ENCODE peak calls at places on chromosomes 12 and 14, in six cellular contexts. Z is HAP-1, Y is upper lobe of left lung, I is GM23338, O is heart left ventricle, U is thyroid gland. F is an unnamed sample. For H3K4me1, the result is how much of the 10 kb centered on the place peaks cover.

GRCh38 chr12:107400686-107401447 is 284.7 kb upstream of the PWP1 start:
- DNase-seq in Z (no peak), Y (no peak), I (no peak), O (no peak), U (no peak), F (no peak)

GRCh38 chr14:49959822-49960408 is 67.0 kb downstream of the ARF6 start:
- DNase-seq in Z (no peak), Y (no peak), I (no peak), O (no peak), U (peak), F (no peak)

GRCh38 chr12:50579757-50580267 is 75.0 kb downstream of the DIP2B start:
- DNase-seq in Z (no peak), Y (no peak), I (no peak), O (no peak), U (no peak), F (no peak)

GRCh38 chr14:46368275-46368674 is 283.3 kb downstream of the RPL10L start:
- DNase-seq in Z (no peak), Y (no peak), I (no peak), O (no peak), U (no peak), F (no peak)

GRCh38 chr12:10736460-10736859 is 13.3 kb upstream of the YBX3 start:
- DNase-seq in Z (no peak), Y (no peak), I (no peak), O (no peak), U (no peak), F (no peak)

GRCh38 chr14:97306785-97307246 is 509.6 kb downstream of the VRK1 start:
- DNase-seq in Z (no peak), Y (no peak), I (no peak), O (no peak), U (no peak), F (no peak)

GRCh38 chr12:54164402-54165145 is 24.2 kb downstream of the SMUG1 start:
- DNase-seq in Z (peak), Y (no peak), I (peak), O (no peak), U (peak), F (no peak)

GRCh38 chr12:10457760-10458159 is 4.6 kb upstream of the KLRC1 start:
- DNase-seq in Z (no peak), Y (no peak), I (peak), O (no peak), U (no peak), F (peak)

GRCh38 chr14:78608998-78609787 is 439.0 kb downstream of the NRXN3 start:
- DNase-seq in Z (no peak), Y (no peak), I (no peak), O (no peak), U (no peak), F (no peak)

GRCh38 chr14:95522116-95522515 is 5.7 kb upstream of the SYNE3 start:
- DNase-seq in Z (no peak), Y (no peak), I (no peak), O (peak), U (no peak), F (no peak)

GRCh38 chr14:20400965-20401593 is 12.2 kb downstream of the TEP1 start:
- DNase-seq in Z (no peak), Y (no peak), I (no peak), O (no peak), U (no peak), F (no peak)

GRCh38 chr12:48978291-48978740 is at the start of gene WNT1:
- DNase-seq in Z (no peak), Y (peak), I (no peak), O (no peak), U (no peak), F (no peak)

GRCh38 chr14:100078997-100079561 is 13.9 kb downstream of the EVL start:
- DNase-seq in Z (no peak), Y (no peak), I (peak), O (no peak), U (no peak), F (no peak)

GRCh38 chr12:74514098-74514872 is 23.4 kb upstream of the ATXN7L3B start:
- DNase-seq in Z (no peak), Y (peak), I (no peak), O (no peak), U (no peak), F (no peak)

GRCh38 chr12:49808686-49809368 is 19.4 kb downstream of the NCKAP5L start:
- DNase-seq in Z (no peak), Y (no peak), I (peak), O (peak), U (peak), F (no peak)

DNA sequence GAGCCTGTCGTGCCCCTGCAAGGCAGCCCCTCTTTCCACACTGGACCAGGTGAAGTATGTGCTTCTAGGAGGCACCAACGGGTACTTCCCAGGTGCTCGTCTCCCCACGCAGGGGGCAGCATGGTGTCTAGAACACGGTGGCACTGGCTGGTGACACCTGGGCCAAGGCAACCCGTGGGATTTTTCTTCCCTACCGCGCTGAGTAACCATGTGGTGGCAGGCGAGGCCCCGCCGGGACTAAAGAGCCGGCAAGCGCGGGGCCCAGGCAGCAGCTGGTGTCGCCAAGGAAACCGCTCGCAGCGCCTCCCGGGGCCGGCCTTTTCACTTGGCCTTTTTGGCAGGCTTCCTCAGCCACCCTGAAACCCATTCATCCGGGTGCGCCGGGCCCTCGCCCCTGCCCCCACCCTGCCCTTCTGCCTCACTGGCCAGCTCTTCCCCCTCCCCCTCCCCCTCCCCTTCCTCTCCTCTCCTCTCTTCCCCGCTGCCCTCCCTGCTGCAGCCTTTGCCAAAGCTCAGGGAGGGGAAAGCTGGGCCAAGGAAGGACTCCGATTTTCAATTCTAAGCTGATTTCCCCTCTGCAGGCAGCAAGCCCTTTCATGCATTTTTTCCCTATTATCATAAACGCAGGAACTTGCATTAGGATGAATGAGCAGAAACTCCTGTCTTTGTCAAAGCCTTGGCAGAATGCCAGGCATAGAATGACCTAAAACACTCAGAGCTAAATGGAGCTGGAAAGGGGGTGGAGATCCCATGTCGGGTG is 81.2 kb downstream of the IRF2BPL start:
- DNase-seq in Z (peak), Y (peak), I (peak), O (peak), U (peak), F (no peak)
- H3K4me3 ChIP-seq in Z (no peak), Y (no peak), I (peak), O (no peak), U (no peak), F (no peak)

DNA sequence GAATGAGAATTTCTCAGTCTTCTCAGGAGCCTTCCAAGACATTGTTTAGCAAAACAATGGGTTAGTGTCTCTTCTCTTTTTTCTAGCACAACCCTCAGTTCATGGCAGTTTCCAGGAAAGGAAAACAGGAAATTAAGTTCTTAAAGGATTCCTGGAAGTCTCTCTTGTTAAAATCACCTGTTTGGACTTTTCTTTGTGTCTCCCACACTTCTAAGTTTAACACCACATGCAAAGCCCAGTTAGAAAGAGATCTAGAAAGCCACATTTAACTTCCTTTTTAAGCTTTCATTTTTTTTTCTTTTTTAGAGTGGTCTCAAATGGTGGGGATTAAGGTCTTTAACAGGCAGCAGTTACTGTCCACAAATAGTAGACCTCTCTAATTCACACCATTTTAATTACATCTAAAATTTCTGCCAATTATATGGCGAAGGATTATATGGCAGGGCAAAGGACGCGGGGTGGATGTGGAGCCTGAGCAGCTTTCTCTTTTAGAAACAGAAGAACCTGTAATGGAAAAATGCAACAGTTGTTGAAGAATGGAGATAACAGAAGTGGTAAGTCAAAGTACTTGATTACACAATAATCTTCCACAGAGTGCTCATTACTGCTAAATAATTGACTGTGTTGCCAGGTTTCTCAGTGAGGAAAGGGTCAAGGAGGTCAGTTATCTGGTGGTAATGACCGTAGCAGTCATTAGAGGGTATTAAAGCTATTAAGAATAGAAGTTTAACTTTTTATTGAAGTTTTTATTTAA is 298.6 kb downstream of the AKAP6 start:
- DNase-seq in Z (no peak), Y (no peak), I (no peak), O (no peak), U (no peak), F (no peak)
- H3K4me1 ChIP-seq in Z (under half), Y (under half), I (under half), O (under half), U (under half), F (under half)

DNA sequence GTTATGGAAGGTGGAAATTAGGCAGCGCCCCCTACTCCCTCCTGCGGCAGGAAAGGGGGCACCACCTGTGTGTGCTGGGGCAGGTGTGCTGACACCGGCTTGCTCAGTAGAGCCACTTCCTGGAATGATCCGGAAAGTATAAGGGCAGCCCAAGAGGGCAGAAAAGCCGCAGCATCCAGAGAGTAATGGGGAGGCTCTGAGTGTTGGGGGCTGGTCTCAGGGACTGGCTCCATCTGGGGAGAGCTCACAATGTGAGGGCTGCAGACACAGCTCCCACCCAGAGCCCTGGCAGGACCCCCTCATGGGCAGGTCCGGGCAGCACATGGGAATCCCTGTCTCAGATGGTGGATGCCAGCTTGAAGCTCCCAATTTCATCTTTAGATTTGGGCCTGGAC is 187.6 kb upstream of the C14orf180 start:
- DNase-seq in Z (no peak), Y (no peak), I (no peak), O (no peak), U (no peak), F (no peak)
- H3K4me3 ChIP-seq in Z (no peak), Y (no peak), I (no peak), O (no peak), U (no peak), F (no peak)

GRCh38 chr14:54652890-54653201 is 85.9 kb downstream of the SAMD4A start:
- DNase-seq in Z (no peak), Y (no peak), I (no peak), O (no peak), U (no peak), F (no peak)

GRCh38 chr14:54653764-54654469 is 87.0 kb downstream of the SAMD4A start:
- DNase-seq in Z (no peak), Y (no peak), I (no peak), O (peak), U (peak), F (no peak)

GRCh38 chr14:54651018-54651351 is 84.1 kb downstream of the SAMD4A start:
- DNase-seq in Z (no peak), Y (no peak), I (no peak), O (no peak), U (no peak), F (no peak)

GRCh38 chr14:54651649-54652048 is 84.7 kb downstream of the SAMD4A start:
- DNase-seq in Z (no peak), Y (no peak), I (no peak), O (no peak), U (no peak), F (no peak)

GRCh38 chr14:54652188-54652889 is 85.4 kb downstream of the SAMD4A start:
- DNase-seq in Z (peak), Y (no peak), I (peak), O (peak), U (peak), F (peak)
- H3K4me1 ChIP-seq in Z (under half), Y (half or more), I (under half), O (half or more), U (under half), F (under half)

GRCh38 chr14:104863923-104864266 is 1.2 kb upstream of the CEP170B start:
- DNase-seq in Z (no peak), Y (no peak), I (no peak), O (no peak), U (no peak), F (no peak)
- H3K4me3 ChIP-seq in Z (peak), Y (no peak), I (peak), O (no peak), U (peak), F (peak)

GRCh38 chr12:109716092-109716479 is 2.5 kb downstream of the FAM222A start:
- DNase-seq in Z (no peak), Y (no peak), I (no peak), O (no peak), U (no peak), F (no peak)

GRCh38 chr12:109714141-109714912 is 702 bp downstream of the FAM222A start:
- DNase-seq in Z (peak), Y (peak), I (peak), O (peak), U (peak), F (no peak)

GRCh38 chr12:109714913-109715244 is 1.3 kb downstream of the FAM222A start:
- DNase-seq in Z (no peak), Y (no peak), I (no peak), O (no peak), U (no peak), F (no peak)

GRCh38 chr12:109716512-109717389 is 3.1 kb downstream of the FAM222A start:
- DNase-seq in Z (no peak), Y (no peak), I (no peak), O (peak), U (no peak), F (no peak)

DNA sequence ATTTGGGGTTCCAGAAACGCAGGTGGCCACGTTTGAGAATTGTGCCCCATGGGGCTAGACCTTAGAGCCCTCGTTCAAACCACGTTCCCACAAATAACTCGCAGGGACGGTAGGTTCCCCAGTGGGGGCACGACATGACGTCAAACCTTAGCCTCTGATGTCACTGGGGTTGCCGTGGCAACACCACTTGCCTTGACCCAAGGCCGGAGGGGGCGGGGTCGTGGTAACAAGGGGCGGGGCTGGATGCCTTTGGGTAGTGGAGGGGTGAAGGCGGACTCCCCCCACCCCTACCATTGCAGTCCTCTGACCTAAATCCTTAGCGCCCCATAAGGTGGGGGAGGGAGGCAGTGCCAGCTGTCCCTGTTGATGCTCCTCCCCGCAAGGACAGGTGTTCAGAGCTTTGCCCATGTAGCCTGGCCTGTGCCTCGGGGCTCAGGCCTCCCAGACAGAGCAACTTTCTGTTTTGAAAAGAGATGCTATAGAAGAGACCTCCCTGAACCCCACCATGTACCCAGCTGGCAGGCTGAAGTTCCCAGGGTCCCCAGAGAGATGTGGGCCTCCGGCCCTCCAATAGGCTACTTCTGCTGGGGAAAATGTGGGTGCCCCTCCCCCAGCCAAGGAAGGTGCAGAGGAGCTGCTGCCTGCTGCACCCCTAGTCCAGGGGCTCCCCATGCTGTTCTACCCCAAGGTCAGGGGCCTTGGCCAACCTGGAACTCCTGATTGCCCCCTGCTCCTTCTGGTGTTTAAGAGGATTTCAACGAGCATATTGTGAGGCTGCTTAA is 1.9 kb downstream of the FAM222A start:
- DNase-seq in Z (peak), Y (peak), I (peak), O (peak), U (no peak), F (no peak)
- H3K4me1 ChIP-seq in Z (under half), Y (under half), I (under half), O (half or more), U (under half), F (under half)

DNA sequence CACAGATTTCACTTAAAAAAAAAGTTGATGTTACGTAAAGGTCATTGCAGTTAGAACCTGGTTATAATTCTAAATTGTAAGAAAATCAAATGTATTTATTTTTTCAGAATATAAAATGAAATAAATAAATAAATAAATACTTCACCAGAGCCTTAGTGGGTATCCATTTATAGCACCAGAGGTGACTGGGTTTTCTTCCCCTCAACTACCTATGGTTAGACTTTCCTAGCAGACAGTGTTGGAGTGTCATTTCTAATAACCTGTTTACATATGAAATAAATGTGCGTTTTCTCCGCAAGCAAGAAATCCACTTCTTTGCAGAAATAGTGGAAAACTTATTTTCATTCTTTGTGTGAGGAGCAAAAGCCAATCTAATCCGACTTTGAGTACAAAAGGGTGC is 3.3 kb upstream of the MYF5 start:
- DNase-seq in Z (no peak), Y (no peak), I (no peak), O (no peak), U (no peak), F (no peak)
- H3K4me3 ChIP-seq in Z (no peak), Y (no peak), I (peak), O (no peak), U (no peak), F (no peak)